ENCODE peak calls at places on chromosomes 11 and 22, in eight cellular contexts. H is A549, A is ascending aorta, S is endothelial cell of umbilical vein, K is mammary epithelial cell, P is BE2C, W is left ventricle myocardium inferior, R is ovary. D is an unnamed sample.

GRCh38 chr11:28346209-28346608 is 238.0 kb downstream of the METTL15 start:
- DNase-seq in H (no peak), A (no peak), S (no peak), K (peak; percentile 45), P (no peak), W (no peak), R (no peak), D (no peak)

GRCh38 chr22:47056361-47056760 is 293.9 kb downstream of the TBC1D22A start:
- DNase-seq in H (no peak), A (no peak), S (no peak), K (no peak), P (no peak), W (no peak), R (no peak), D (no peak)

GRCh38 chr11:117658809-117659208 is 138.2 kb downstream of the DSCAML1 start:
- DNase-seq in H (no peak), A (no peak), S (no peak), K (no peak), P (no peak), W (no peak), R (no peak), D (no peak)

GRCh38 chr11:65134240-65134951 is at the start of gene SYVN1:
- DNase-seq in H (peak; percentile 96), A (peak; percentile 66), S (peak; percentile 87), K (peak; percentile 87), P (peak; percentile 84), W (peak; percentile 90), R (peak; percentile 92), D (peak; percentile 90)

GRCh38 chr22:19980766-19981165 is 35.9 kb downstream of the ARVCF start:
- DNase-seq in H (no peak), A (no peak), S (no peak), K (no peak), P (no peak), W (no peak), R (no peak), D (no peak)

GRCh38 chr22:43345761-43346261 is 2.6 kb upstream of the SCUBE1 start:
- DNase-seq in H (no peak), A (no peak), S (no peak), K (no peak), P (no peak), W (no peak), R (no peak), D (no peak)

GRCh38 chr22:22520020-22520656 is at the start of gene ZNF280A:
- DNase-seq in H (peak; percentile 67), A (no peak), S (peak; percentile 7), K (no peak), P (no peak), W (no peak), R (no peak), D (no peak)

GRCh38 chr22:38951734-38952133 is 5.7 kb upstream of the APOBEC3A start:
- DNase-seq in H (no peak), A (no peak), S (no peak), K (no peak), P (no peak), W (no peak), R (no peak), D (no peak)

GRCh38 chr11:843818-844692 is 1.4 kb downstream of the TSPAN4 start:
- DNase-seq in H (peak; percentile 86), A (peak; percentile 89), S (peak; percentile 91), K (peak; percentile 40), P (no peak), W (peak; percentile 92), R (peak; percentile 92), D (no peak)

GRCh38 chr22:20864186-20864908 is 5.5 kb downstream of the SNAP29 start:
- DNase-seq in H (no peak), A (no peak), S (no peak), K (no peak), P (no peak), W (no peak), R (no peak), D (no peak)

GRCh38 chr11:70948855-70949551 is 303.4 kb downstream of the SHANK2 start:
- DNase-seq in H (no peak), A (no peak), S (no peak), K (no peak), P (peak; percentile 16), W (no peak), R (no peak), D (no peak)

GRCh38 chr22:36334838-36335603 is 52.7 kb downstream of the MYH9 start:
- DNase-seq in H (no peak), A (no peak), S (no peak), K (peak; percentile 76), P (peak; percentile 42), W (no peak), R (no peak), D (no peak)

GRCh38 chr11:14643697-14644395 is at the start of gene PDE3B:
- DNase-seq in H (peak; percentile 80), A (peak; percentile 36), S (peak; percentile 35), K (peak; percentile 36), P (peak; percentile 86), W (peak; percentile 84), R (peak; percentile 41), D (peak; percentile 87)

GRCh38 chr11:68012843-68013610 is 2.9 kb downstream of the ALDH3B1 start:
- DNase-seq in H (peak; percentile 82), A (no peak), S (no peak), K (peak; percentile 91), P (no peak), W (no peak), R (no peak), D (no peak)

GRCh38 chr11:32487270-32487669 is 51.9 kb upstream of the WT1 start:
- DNase-seq in H (peak; percentile 41), A (no peak), S (no peak), K (no peak), P (peak; percentile 6), W (no peak), R (no peak), D (peak; percentile 11)

GRCh38 chr11:65654375-65655349 is 8.1 kb downstream of the RELA start:
- DNase-seq in H (no peak), A (no peak), S (no peak), K (no peak), P (no peak), W (no peak), R (peak; percentile 27), D (no peak)

GRCh38 chr11:46210133-46210636 is 67.3 kb upstream of the CREB3L1 start:
- DNase-seq in H (peak; percentile 25), A (no peak), S (no peak), K (peak; percentile 78), P (no peak), W (no peak), R (no peak), D (no peak)

GRCh38 chr11:96254087-96254486 is 88.9 kb downstream of the MAML2 start:
- DNase-seq in H (no peak), A (no peak), S (peak; percentile 94), K (peak; percentile 65), P (no peak), W (no peak), R (no peak), D (no peak)

GRCh38 chr11:108788565-108789199 is 123.8 kb downstream of the DDX10 start:
- DNase-seq in H (no peak), A (no peak), S (peak; percentile 58), K (peak; percentile 12), P (peak; percentile 11), W (no peak), R (no peak), D (peak; percentile 9)

GRCh38 chr22:23534851-23535717 is 45.0 kb downstream of the IGLL1 start:
- DNase-seq in H (no peak), A (no peak), S (no peak), K (no peak), P (no peak), W (no peak), R (peak; percentile 27), D (peak; percentile 6)

GRCh38 chr11:70371241-70371640 is 27.1 kb upstream of the CTTN start:
- DNase-seq in H (no peak), A (no peak), S (peak; percentile 24), K (peak; percentile 7), P (no peak), W (no peak), R (no peak), D (no peak)

GRCh38 chr11:5690736-5691135 is 1.1 kb downstream of the TRIM22 start:
- DNase-seq in H (no peak), A (no peak), S (peak; percentile 72), K (peak; percentile 17), P (no peak), W (no peak), R (peak; percentile 44), D (no peak)

GRCh38 chr11:72778535-72779494 is 15.0 kb downstream of the STARD10 start:
- DNase-seq in H (no peak), A (no peak), S (no peak), K (no peak), P (no peak), W (no peak), R (no peak), D (no peak)

DNA sequence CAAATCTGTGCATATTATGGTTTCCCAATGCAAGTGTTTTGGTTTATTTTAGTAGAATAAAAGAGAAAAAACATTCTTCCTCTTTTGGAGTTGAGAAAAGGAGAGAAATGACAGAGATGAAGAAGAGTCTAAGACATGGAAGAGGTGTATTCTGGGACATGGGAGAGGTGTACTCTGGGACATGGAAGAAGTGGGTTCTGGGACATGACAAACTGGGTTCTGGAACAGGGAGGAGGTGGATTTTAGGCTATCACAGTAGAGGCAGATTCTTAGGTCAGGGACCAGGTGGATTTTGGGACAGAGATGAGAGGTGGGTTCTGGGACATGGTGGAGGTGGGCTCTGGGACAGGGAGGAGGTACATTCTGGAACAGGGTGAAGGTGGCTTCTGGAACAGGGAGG is 2.1 kb upstream of the ASPHD2 start:
- DNase-seq in H (no peak), A (no peak), S (no peak), K (no peak), P (no peak), W (no peak), R (no peak), D (no peak)
- H3K4me3 ChIP-seq in H (no peak overlapping the region), A (no peak overlapping the region), S (no peak overlapping the region), K (no peak overlapping the region), P (no peak overlapping the region), W (no peak overlapping the region), R (no peak overlapping the region), D (no peak overlapping the region)

DNA sequence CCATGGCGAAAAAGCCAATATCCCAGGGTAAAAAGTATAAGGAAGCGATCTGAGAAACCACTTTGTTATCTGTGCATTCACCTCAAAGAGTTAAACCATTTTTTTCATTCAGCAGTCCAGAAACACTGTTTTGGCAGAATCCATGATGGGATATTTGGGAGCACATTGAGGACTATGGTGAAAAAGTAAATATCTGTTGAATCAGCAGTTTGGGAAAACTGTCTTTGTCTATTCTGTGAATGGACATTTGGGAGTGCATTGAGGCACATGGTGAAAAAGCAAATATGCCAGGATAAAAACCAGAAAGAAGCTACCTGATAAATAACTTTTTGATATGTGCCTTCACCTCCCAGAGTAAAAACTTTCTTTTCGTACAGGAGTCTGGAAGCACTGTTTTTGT is 187.4 kb downstream of the OR4A47 start:
- DNase-seq in H (no peak), A (no peak), S (no peak), K (no peak), P (no peak), W (no peak), R (no peak), D (no peak)
- H3K9me3 ChIP-seq in H (peaks cover 4% of the 10 kb centered on the region), A (peaks cover 3% of the 10 kb centered on the region), S (peaks cover 1% of the 10 kb centered on the region), K (peaks cover 13% of the 10 kb centered on the region), P (no peaks in the 10 kb centered on the region), W (peaks cover 82% of the 10 kb centered on the region), R (no peaks in the 10 kb centered on the region), D (peaks cover 3% of the 10 kb centered on the region)

GRCh38 chr11:95231126-95231880 is at the start of gene SESN3:
- DNase-seq in H (peak; percentile 71), A (peak; percentile 96), S (peak; percentile 99), K (peak; percentile 100), P (peak; percentile 100), W (peak; percentile 98), R (peak; percentile 98), D (peak; percentile 99)
- TF ChIP-seq CTCF in H (no peak), A (no peak), S (no peak), K (no peak), P (no peak), W (no peak), R (peak; percentile 23), D (no peak)

GRCh38 chr11:102396708-102397563 is 49.9 kb downstream of the BIRC2 start:
- DNase-seq in H (no peak), A (no peak), S (no peak), K (no peak), P (no peak), W (no peak), R (no peak), D (no peak)
- H3K4me3 ChIP-seq in H (no peak overlapping the region), A (no peak overlapping the region), S (no peak overlapping the region), K (no peak overlapping the region), P (no peak overlapping the region), W (no peak overlapping the region), R (no peak overlapping the region), D (no peak overlapping the region)